ENCODE peak calls at places on chromosomes 6 and 20, in four cellular contexts. P, V, R and T are unnamed samples.

GRCh38 chr6:90086517-90086916 is 192.2 kb downstream of the GJA10 start:
- DNase-seq in P (no peak), V (no peak), R (no peak), T (no peak)

GRCh38 chr6:90663106-90663505 is 76.2 kb upstream of the MAP3K7 start:
- DNase-seq in P (no peak), V (no peak), R (no peak), T (no peak)

GRCh38 chr20:7841967-7842301 is 98.3 kb downstream of the HAO1 start:
- DNase-seq in P (no peak), V (peak; percentile 25), R (no peak), T (no peak)

GRCh38 chr20:3890410-3890751 is 1.2 kb downstream of the PANK2 start:
- DNase-seq in P (no peak), V (no peak), R (no peak), T (no peak)

GRCh38 chr20:62258499-62259293 is 20.4 kb downstream of the OSBPL2 start:
- DNase-seq in P (no peak), V (no peak), R (no peak), T (no peak)

GRCh38 chr20:10708342-10709185 is 34.8 kb upstream of the JAG1 start:
- DNase-seq in P (no peak), V (no peak), R (no peak), T (no peak)

GRCh38 chr20:2059411-2059810 is 42.2 kb upstream of the STK35 start:
- DNase-seq in P (no peak), V (no peak), R (no peak), T (no peak)

GRCh38 chr6:143578054-143578453 is 66.5 kb upstream of the FUCA2 start:
- DNase-seq in P (no peak), V (no peak), R (no peak), T (no peak)

GRCh38 chr20:25272223-25273000 is 24.5 kb downstream of the PYGB start:
- DNase-seq in P (no peak), V (no peak), R (no peak), T (no peak)

GRCh38 chr20:17985388-17986018 is 16.7 kb downstream of the MGME1 start:
- DNase-seq in P (no peak), V (no peak), R (no peak), T (no peak)

GRCh38 chr6:73451166-73452106 is 661 bp downstream of the CGAS start:
- DNase-seq in P (no peak), V (peak; percentile 39), R (no peak), T (peak; percentile 71)

GRCh38 chr6:126570507-126570906 is 230.6 kb downstream of the CENPW start:
- DNase-seq in P (no peak), V (no peak), R (no peak), T (no peak)

GRCh38 chr20:47187450-47188195 is 168.9 kb downstream of the ZMYND8 start:
- DNase-seq in P (no peak), V (no peak), R (no peak), T (no peak)

GRCh38 chr6:125747589-125748533 is 1.6 kb upstream of the HEY2 start:
- DNase-seq in P (no peak), V (no peak), R (peak; percentile 14), T (peak; percentile 52)

GRCh38 chr6:141561154-141561553 is 571.6 kb upstream of the GJE1 start:
- DNase-seq in P (no peak), V (no peak), R (no peak), T (no peak)

GRCh38 chr20:44911264-44911921 is 1.5 kb downstream of the PABPC1L start:
- DNase-seq in P (no peak), V (peak; percentile 80), R (peak; percentile 79), T (peak; percentile 80)

GRCh38 chr6:105824732-105825131 is 261.4 kb upstream of the PRDM1 start:
- DNase-seq in P (no peak), V (no peak), R (no peak), T (no peak)

GRCh38 chr6:136235233-136235564 is 14.9 kb downstream of the MTFR2 start:
- DNase-seq in P (no peak), V (no peak), R (no peak), T (no peak)

GRCh38 chr20:23023621-23024187 is 11.4 kb upstream of the SSTR4 start:
- DNase-seq in P (no peak), V (no peak), R (no peak), T (no peak)

GRCh38 chr20:56839791-56840190 is 210.7 kb downstream of the TFAP2C start:
- DNase-seq in P (no peak), V (no peak), R (no peak), T (no peak)

GRCh38 chr6:160330621-160331020 is 17.6 kb upstream of the SLC22A3 start:
- DNase-seq in P (no peak), V (no peak), R (no peak), T (no peak)

GRCh38 chr20:42082611-42083010 is 464.4 kb upstream of the CHD6 start:
- DNase-seq in P (no peak), V (no peak), R (peak; percentile 7), T (peak; percentile 81)

GRCh38 chr6:17059820-17060219 is 42.0 kb upstream of the STMND1 start:
- DNase-seq in P (no peak), V (no peak), R (no peak), T (no peak)

GRCh38 chr6:113632220-113632864 is 224.8 kb upstream of the MARCKS start:
- DNase-seq in P (peak; percentile 91), V (no peak), R (no peak), T (no peak)

GRCh38 chr6:57064809-57065208 is 18.3 kb downstream of the KIAA1586 start:
- DNase-seq in P (no peak), V (no peak), R (no peak), T (no peak)

GRCh38 chr6:108526739-108527174 is 34.0 kb upstream of the FOXO3 start:
- DNase-seq in P (no peak), V (no peak), R (peak; percentile 46), T (peak; percentile 64)

GRCh38 chr20:37288091-37288490 is 1.4 kb upstream of the MANBAL start:
- DNase-seq in P (no peak), V (no peak), R (no peak), T (no peak)

GRCh38 chr20:18663932-18664331 is 76.1 kb downstream of the DTD1 start:
- DNase-seq in P (no peak), V (no peak), R (no peak), T (no peak)

GRCh38 chr6:132167966-132168365 is 216.8 kb upstream of the CCN2 start:
- DNase-seq in P (no peak), V (no peak), R (no peak), T (no peak)

GRCh38 chr20:61169870-61170269 is 82.2 kb upstream of the CDH4 start:
- DNase-seq in P (no peak), V (no peak), R (no peak), T (no peak)

GRCh38 chr6:94636780-94637385 is 940.5 kb upstream of the MANEA start:
- DNase-seq in P (no peak), V (no peak), R (no peak), T (peak; percentile 1)

GRCh38 chr20:62852196-62852595 is 9.4 kb downstream of the TCFL5 start:
- DNase-seq in P (no peak), V (no peak), R (no peak), T (no peak)

GRCh38 chr6:148814869-148815268 is 68.0 kb downstream of the UST start:
- DNase-seq in P (no peak), V (no peak), R (no peak), T (no peak)

GRCh38 chr6:79374308-79374707 is 139.8 kb upstream of the HMGN3 start:
- DNase-seq in P (no peak), V (no peak), R (no peak), T (no peak)

GRCh38 chr6:79377047-79377446 is 142.6 kb upstream of the HMGN3 start:
- DNase-seq in P (no peak), V (no peak), R (no peak), T (no peak)

GRCh38 chr6:79375635-79376425 is 141.3 kb upstream of the HMGN3 start:
- DNase-seq in P (no peak), V (no peak), R (no peak), T (no peak)

GRCh38 chr6:79378957-79379356 is 144.5 kb upstream of the HMGN3 start:
- DNase-seq in P (no peak), V (no peak), R (no peak), T (no peak)

GRCh38 chr6:79377830-79378460 is 143.5 kb upstream of the HMGN3 start:
- DNase-seq in P (no peak), V (no peak), R (no peak), T (no peak)
- TF ChIP-seq NRF1 in P (no peak), V (no peak), R (no peak), T (no peak)

GRCh38 chr20:845967-846893 is 12.7 kb downstream of the FAM110A start:
- DNase-seq in P (no peak), V (no peak), R (no peak), T (no peak)

GRCh38 chr20:844473-845225 is 11.1 kb downstream of the FAM110A start:
- DNase-seq in P (peak; percentile 45), V (peak; percentile 67), R (peak; percentile 96), T (peak; percentile 99)

GRCh38 chr20:846894-847278 is 13.4 kb downstream of the FAM110A start:
- DNase-seq in P (no peak), V (no peak), R (no peak), T (no peak)

GRCh38 chr20:843908-844307 is 10.4 kb downstream of the FAM110A start:
- DNase-seq in P (no peak), V (no peak), R (no peak), T (peak; percentile 57)

DNA sequence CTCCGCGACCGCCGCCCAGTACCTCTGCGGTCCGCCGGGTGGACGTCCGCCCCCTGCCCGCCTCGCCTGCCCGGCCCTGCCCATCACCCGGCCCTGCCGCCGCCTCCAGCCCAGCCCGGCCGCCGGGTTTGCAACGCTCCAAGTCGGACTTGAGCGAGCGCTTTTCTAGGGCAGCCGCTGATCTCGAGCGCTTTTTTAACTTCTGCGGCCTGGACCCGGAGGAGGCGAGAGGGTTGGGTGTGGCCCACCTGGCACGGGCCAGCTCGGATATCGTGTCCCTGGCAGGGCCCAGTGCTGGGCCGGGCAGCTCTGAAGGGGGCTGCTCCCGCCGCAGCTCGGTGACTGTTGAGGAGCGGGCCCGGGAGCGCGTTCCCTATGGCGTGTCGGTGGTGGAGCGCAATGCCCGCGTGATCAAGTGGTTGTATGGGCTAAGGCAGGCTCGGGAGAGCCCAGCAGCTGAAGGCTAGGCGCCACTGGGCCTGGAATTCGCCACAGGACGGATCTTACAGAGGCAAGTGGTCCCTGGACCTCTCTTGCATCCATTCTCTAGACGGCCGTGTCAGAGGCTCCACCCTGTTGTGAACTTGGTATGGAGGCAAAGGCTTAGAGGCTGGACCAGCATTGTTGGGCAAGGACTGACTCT is 11.8 kb downstream of the FAM110A start:
- DNase-seq in P (no peak), V (no peak), R (no peak), T (no peak)
- H3K27ac ChIP-seq in P (peak overlapping the region; percentile 68), V (no peak overlapping the region), R (no peak overlapping the region), T (no peak overlapping the region)

GRCh38 chr6:167214216-167214615 is 56.4 kb upstream of the GPR31 start:
- DNase-seq in P (no peak), V (no peak), R (no peak), T (peak; percentile 20)
- TF ChIP-seq NRF1 in P (no peak), V (no peak), R (no peak), T (no peak)

DNA sequence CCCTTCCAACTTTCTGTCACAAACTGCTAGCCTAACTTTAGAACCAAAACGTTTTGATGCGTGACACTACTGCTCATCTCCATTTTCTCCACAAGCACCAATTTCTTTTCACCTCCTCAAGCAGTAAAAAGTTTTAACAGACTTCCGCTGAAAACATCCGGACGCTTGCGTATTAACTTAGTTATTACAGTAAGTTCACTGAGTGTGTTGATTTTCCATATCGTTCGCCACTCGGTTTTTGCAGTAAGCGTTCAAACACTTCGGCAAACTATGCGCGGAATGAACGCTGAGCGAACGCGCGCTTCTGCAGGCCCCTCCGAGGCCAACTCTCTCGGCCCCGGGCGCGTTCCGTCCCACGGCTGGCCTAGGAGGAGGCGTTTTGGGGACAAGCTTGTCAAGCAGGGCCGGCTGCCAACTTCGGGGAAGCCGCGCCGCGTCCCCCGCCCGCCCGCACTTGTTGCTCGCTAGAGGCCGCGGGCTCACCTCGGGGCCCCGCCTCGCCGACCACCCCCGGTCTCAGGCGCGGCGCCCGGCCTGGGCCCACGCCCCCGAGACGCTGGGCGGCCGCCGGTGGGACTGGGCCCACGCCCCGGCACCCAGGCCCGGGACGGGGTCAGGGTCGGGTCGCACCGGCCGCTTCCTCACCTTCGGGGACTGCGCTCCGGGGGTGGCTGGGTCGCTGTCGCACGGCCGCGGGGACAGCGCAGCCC is 945 bp downstream of the PHF10 start:
- DNase-seq in P (no peak), V (no peak), R (peak; percentile 85), T (peak; percentile 81)
- H3K27ac ChIP-seq in P (peak overlapping the region; percentile 38), V (no peak overlapping the region), R (peak overlapping the region; percentile 72), T (peak overlapping the region; percentile 74)